ENCODE peak calls at places on chromosomes 1 and 21, in nine cellular contexts. J is progenitor cell of endocrine pancreas, C is HFFc6, T is GM13977, Q is HFF-Myc, V is neural progenitor cell, M is psoas muscle, X is mammary epithelial cell, G is WTC11. S is an unnamed sample.

GRCh38 chr21:44337941-44338895 is 972 bp downstream of the CFAP410 start:
- DNase-seq in J (peak), C (peak), T (peak), Q (peak), V (peak), M (peak), X (peak), G (peak), S (no peak)

GRCh38 chr1:109438798-109439297 is 12.6 kb upstream of the PSMA5 start:
- DNase-seq in J (no peak), C (peak), T (peak), Q (peak), V (no peak), M (no peak), X (peak), G (no peak), S (no peak)

GRCh38 chr1:19625264-19625663 is 18.8 kb upstream of the NBL1 start:
- DNase-seq in J (no peak), C (no peak), T (no peak), Q (no peak), V (no peak), M (no peak), X (no peak), G (no peak), S (no peak)

GRCh38 chr1:2860476-2861142 is 59.1 kb upstream of the TTC34 start:
- DNase-seq in J (no peak), C (no peak), T (no peak), Q (no peak), V (no peak), M (peak), X (no peak), G (no peak), S (no peak)

GRCh38 chr1:30952098-30952497 is 43.5 kb upstream of the SDC3 start:
- DNase-seq in J (no peak), C (no peak), T (no peak), Q (no peak), V (no peak), M (no peak), X (no peak), G (no peak), S (no peak)

GRCh38 chr1:184462170-184462569 is 75.3 kb downstream of the C1orf21 start:
- DNase-seq in J (no peak), C (no peak), T (no peak), Q (no peak), V (no peak), M (no peak), X (peak), G (no peak), S (no peak)

GRCh38 chr21:29504751-29505321 is 206.1 kb downstream of the BACH1 start:
- DNase-seq in J (no peak), C (peak), T (no peak), Q (no peak), V (no peak), M (no peak), X (peak), G (no peak), S (no peak)

GRCh38 chr1:19374402-19374801 is 62.3 kb downstream of the SLC66A1 start:
- DNase-seq in J (peak), C (no peak), T (no peak), Q (no peak), V (peak), M (no peak), X (no peak), G (peak), S (no peak)

GRCh38 chr1:55217226-55217996 is 2.2 kb upstream of the USP24 start:
- DNase-seq in J (no peak), C (no peak), T (no peak), Q (no peak), V (no peak), M (no peak), X (no peak), G (no peak), S (no peak)

DNA sequence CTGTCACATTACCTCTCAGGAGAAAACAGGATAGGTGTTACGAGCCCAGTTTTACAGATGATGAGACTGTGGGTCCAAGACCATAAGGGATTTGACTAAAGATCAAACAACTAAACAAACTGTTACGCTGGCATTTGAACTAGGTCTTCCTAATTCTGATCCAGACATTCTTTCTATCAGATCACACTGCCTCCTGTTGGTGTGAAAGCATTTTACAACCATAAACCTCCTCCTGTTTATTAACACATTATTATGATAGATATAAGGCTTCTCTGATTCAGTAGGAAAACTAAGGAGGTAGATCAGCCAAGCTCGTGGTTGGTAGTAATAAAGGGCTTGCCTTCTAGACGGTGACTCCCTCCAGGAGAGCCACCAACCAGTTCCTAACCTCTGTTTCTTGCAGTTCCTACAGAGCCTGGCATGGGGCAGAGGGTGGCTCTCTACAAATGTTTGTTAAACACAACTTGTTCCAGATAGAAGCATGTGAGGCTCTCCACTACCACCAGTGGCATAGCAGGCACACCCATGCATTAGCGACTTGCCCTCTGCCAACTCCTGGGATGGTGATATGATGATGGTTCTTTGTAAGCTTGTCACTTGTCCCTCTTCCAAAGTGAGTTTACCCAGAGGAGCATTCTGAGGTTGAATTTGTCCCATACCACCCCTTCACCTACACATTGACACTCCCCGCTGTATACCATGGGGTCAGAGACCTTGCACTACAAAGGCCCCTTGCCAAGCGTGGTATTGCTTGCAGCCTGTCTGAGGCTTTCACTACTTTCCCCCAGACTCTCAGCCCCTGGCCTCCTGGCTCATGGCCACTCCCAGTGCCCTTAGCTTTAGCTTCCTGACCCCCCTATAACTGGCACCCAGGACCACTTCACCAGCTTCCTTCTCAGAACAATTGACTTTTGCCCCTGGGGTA is 96.4 kb upstream of the HOOK1 start:
- DNase-seq in J (no peak), C (peak), T (no peak), Q (no peak), V (peak), M (no peak), X (peak), G (no peak), S (no peak)
- TF ChIP-seq CTCF in J (peak), C (peak), T (peak), Q (peak), V (peak), M (no peak), X (peak), G (no peak), S (peak)

DNA sequence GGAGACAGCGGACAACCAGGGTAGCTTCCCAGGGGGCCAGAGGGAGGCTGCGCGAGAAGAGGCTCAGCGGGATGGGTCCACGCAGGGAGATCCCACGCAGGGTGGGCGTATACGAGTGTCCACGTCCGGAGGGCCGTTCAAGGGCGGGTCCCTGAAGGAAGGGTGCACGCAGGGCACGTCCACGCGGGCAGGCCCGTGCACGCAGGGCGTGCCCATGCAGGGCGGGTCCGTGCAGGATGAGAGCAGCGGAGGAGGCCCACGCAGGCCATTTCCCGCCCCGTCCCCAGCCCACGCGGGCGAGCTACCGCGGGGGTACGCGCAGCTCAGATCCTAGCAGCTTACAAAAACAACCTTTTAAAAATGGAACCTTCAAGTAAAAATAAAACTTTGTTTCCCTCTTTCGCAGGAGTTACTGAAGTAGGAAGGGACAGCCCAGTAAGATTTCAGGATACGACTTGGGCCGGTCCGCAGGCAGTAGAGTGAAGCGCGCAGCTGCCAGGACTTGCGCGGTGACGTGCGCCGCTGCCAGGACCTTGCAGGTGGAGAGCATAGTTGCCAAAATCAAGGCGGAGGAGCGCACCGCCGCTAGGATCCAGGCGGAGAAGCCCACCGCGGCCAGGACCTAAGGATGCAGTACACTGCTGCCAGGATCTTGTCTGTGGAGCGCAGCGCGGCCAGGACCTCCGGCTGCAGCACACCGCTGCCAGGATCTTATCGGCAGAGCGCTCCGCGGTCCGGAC is 416 bp upstream of the RNF187 start:
- DNase-seq in J (peak), C (peak), T (peak), Q (peak), V (peak), M (peak), X (peak), G (peak), S (no peak)
- TF ChIP-seq CTCF in J (no peak), C (peak), T (no peak), Q (no peak), V (no peak), M (no peak), X (no peak), G (no peak), S (no peak)

DNA sequence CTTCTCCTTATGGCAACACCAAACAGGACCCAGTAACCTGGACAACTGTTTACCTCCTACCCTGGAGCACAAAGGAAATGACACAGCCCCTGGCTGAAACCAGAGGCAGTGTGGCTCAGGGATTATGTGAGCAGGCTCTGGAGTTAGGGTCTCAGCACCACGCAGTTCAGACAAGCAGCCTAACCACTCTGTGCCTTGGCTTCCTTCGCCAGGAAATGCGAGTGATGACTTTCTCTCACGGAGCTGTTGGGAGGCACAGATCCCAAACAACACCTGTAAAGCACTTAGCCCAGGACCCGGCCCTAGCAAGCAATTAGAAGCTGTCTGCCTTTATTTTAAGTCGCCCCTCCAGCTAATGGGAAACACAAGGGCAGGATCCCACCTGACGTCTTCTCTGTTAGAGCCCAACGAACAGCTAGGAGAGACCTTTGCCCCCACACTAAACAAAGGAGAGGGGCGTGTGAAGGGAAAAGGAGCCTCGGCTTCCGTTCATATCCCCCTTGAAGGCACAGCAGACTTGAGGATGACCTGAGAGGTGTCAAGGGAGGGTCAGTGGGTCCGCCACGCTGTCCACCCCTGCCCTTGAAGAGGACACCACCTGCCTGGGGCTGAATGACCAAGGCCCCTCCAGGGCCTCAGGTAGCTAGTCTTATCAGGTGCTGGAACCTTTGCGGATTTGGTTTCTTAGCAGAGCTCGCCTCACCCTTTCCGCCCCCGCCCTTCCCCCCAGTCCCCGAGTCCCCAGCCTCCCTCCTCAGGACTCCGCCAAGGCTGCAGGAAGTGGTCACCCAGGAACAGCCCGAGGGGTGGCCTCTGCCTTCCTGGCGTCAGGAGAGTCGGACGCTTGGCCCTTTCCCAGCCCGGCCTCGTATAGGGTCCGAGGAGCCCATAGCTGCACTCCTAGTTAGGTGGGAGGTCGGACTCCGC is 836 bp downstream of the TMEM63A start:
- DNase-seq in J (no peak), C (peak), T (peak), Q (no peak), V (peak), M (peak), X (peak), G (peak), S (no peak)
- TF ChIP-seq CTCF in J (no peak), C (no peak), T (no peak), Q (no peak), V (no peak), M (no peak), X (no peak), G (no peak), S (no peak)

GRCh38 chr1:107196973-107197562 is 56.2 kb downstream of the NTNG1 start:
- DNase-seq in J (no peak), C (no peak), T (peak), Q (peak), V (peak), M (no peak), X (no peak), G (peak), S (peak)
- TF ChIP-seq CTCF in J (peak), C (peak), T (peak), Q (peak), V (peak), M (no peak), X (peak), G (peak), S (peak)

DNA sequence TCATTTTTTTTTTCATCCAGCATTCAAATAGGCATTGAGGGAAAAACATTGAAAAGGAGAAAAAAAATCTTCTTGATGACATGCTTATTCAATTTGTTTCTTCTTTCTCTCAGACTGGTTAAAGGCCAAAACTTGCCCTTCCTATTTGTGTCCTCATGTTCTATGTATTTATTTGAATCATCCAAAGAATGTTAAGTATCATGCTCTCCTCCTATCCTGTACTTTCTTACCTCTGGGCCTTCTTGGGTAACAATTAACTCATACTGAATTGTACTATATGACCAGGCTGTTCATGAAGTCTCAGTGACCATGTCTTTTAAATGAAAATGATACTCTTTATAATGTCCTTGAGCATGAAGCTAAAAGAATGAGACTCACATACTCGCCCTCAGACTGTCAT is 36.5 kb upstream of the DENND1B start:
- DNase-seq in J (no peak), C (peak), T (no peak), Q (no peak), V (no peak), M (no peak), X (no peak), G (no peak), S (no peak)
- TF ChIP-seq CTCF in J (no peak), C (no peak), T (no peak), Q (no peak), V (no peak), M (no peak), X (no peak), G (no peak), S (no peak)

GRCh38 chr1:228454238-228454637 is 32.9 kb upstream of the RNF187 start:
- DNase-seq in J (no peak), C (no peak), T (no peak), Q (no peak), V (no peak), M (no peak), X (no peak), G (no peak), S (no peak)

GRCh38 chr1:228457017-228457395 is 30.2 kb upstream of the RNF187 start:
- DNase-seq in J (no peak), C (no peak), T (no peak), Q (no peak), V (no peak), M (no peak), X (no peak), G (no peak), S (no peak)

GRCh38 chr1:228456252-228457016 is 30.7 kb upstream of the RNF187 start:
- DNase-seq in J (no peak), C (no peak), T (no peak), Q (no peak), V (no peak), M (no peak), X (no peak), G (no peak), S (no peak)

GRCh38 chr1:228457396-228458176 is 29.6 kb upstream of the RNF187 start:
- DNase-seq in J (peak), C (peak), T (peak), Q (peak), V (peak), M (peak), X (peak), G (peak), S (peak)

DNA sequence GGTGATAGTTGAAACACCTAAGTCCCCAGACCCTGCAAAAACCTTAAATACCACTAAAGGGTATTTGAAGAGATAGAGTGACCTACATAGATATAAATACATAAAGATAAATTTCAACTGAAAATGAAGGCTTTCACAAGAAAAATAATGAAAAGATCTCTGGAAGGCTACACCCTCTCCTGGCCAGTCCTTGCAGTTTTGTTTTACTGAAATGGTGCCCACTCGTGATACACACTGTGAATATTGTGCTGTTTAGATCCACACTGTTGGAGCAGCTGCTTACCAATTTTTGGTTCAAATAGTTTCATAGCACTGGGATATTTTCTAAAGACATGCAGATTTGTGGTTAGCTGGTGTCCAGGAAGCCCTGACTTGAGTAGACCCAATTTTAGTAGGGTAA is 31.5 kb upstream of the RNF187 start:
- DNase-seq in J (no peak), C (no peak), T (no peak), Q (no peak), V (no peak), M (no peak), X (no peak), G (no peak), S (no peak)
- TF ChIP-seq CTCF in J (peak), C (peak), T (peak), Q (peak), V (peak), M (no peak), X (no peak), G (no peak), S (peak)

GRCh38 chr21:16455526-16455925 is 725.7 kb downstream of the USP25 start:
- DNase-seq in J (no peak), C (no peak), T (no peak), Q (no peak), V (no peak), M (no peak), X (no peak), G (no peak), S (no peak)

GRCh38 chr21:16457498-16457897 is 727.7 kb downstream of the USP25 start:
- DNase-seq in J (no peak), C (no peak), T (no peak), Q (no peak), V (no peak), M (no peak), X (no peak), G (no peak), S (no peak)

GRCh38 chr21:16455978-16456377 is 726.2 kb downstream of the USP25 start:
- DNase-seq in J (no peak), C (no peak), T (no peak), Q (no peak), V (no peak), M (no peak), X (no peak), G (no peak), S (no peak)

GRCh38 chr21:16454371-16454770 is 724.6 kb downstream of the USP25 start:
- DNase-seq in J (no peak), C (peak), T (no peak), Q (no peak), V (no peak), M (no peak), X (no peak), G (no peak), S (no peak)
- TF ChIP-seq CTCF in J (no peak), C (peak), T (no peak), Q (no peak), V (peak), M (peak), X (peak), G (no peak), S (no peak)

DNA sequence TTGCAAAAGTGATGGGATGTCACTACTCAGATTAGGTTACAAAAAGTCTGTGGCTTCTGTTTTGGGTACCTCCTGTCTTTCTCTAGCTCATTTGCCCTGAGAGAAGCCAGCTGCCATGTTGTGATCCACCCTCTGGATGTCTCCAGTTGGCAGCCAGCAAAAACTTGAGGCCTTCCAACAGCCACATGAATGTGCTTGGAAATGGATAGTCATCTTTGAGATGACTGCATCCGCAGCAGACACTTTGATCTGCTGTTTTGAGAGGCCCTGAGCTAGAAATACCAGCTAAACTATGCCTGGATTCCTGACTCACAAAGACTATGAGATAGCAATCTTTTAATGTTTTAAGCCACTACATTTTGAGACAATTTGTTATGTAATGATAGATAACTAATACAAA is 195.9 kb upstream of the FGGY start:
- DNase-seq in J (no peak), C (peak), T (no peak), Q (no peak), V (no peak), M (peak), X (no peak), G (no peak), S (no peak)
- TF ChIP-seq CTCF in J (no peak), C (peak), T (no peak), Q (no peak), V (no peak), M (no peak), X (no peak), G (no peak), S (no peak)

S was measured in GM12864.